ENCODE peak calls at places on chromosomes 1 and 21, in nine cellular contexts. One of them, this sample, is unnamed.

GRCh38 chr1:53180226-53180625 is 16.4 kb upstream of the CPT2 start:
- DNase-seq in left ventricle myocardium superior: no peak
- DNase-seq in GM10248: no peak
- DNase-seq in stimulated activated CD8-positive, alpha-beta memory T cell treated with anti-CD3 and anti-CD28 coated beads, Interleukin-15, amount 100 ng/mL, for 24 hours: no peak
- DNase-seq in RCC 7860: no peak
- DNase-seq in AG08396: no peak
- DNase-seq in EL: no peak
- DNase-seq in astrocyte of the spinal cord: no peak
- DNase-seq in RKO: no peak
- DNase-seq in this sample: no peak

GRCh38 chr1:228146761-228147693 is 2.7 kb upstream of the GJC2 start:
- DNase-seq in EL: no peak
- DNase-seq in RKO: no peak
- DNase-seq in AG08396: peak
- DNase-seq in stimulated activated CD8-positive, alpha-beta memory T cell treated with anti-CD3 and anti-CD28 coated beads, Interleukin-15, amount 100 ng/mL, for 24 hours: no peak
- DNase-seq in GM10248: peak
- DNase-seq in astrocyte of the spinal cord: no peak
- DNase-seq in RCC 7860: no peak
- DNase-seq in left ventricle myocardium superior: peak
- DNase-seq in this sample: no peak

GRCh38 chr1:225467193-225468020 is 39.6 kb upstream of the LBR start:
- DNase-seq in left ventricle myocardium superior: peak
- DNase-seq in AG08396: no peak
- DNase-seq in stimulated activated CD8-positive, alpha-beta memory T cell treated with anti-CD3 and anti-CD28 coated beads, Interleukin-15, amount 100 ng/mL, for 24 hours: peak
- DNase-seq in astrocyte of the spinal cord: no peak
- DNase-seq in EL: no peak
- DNase-seq in RKO: no peak
- DNase-seq in RCC 7860: no peak
- DNase-seq in GM10248: peak
- DNase-seq in this sample: no peak

GRCh38 chr1:231053493-231054162 is 13.6 kb upstream of the FAM89A start:
- DNase-seq in RCC 7860: peak
- DNase-seq in RKO: no peak
- DNase-seq in left ventricle myocardium superior: no peak
- DNase-seq in AG08396: peak
- DNase-seq in stimulated activated CD8-positive, alpha-beta memory T cell treated with anti-CD3 and anti-CD28 coated beads, Interleukin-15, amount 100 ng/mL, for 24 hours: no peak
- DNase-seq in astrocyte of the spinal cord: peak
- DNase-seq in EL: peak
- DNase-seq in GM10248: no peak
- DNase-seq in this sample: no peak

GRCh38 chr1:230186874-230187273 is 119.8 kb downstream of the GALNT2 start:
- DNase-seq in RKO: no peak
- DNase-seq in GM10248: no peak
- DNase-seq in left ventricle myocardium superior: no peak
- DNase-seq in EL: no peak
- DNase-seq in RCC 7860: no peak
- DNase-seq in stimulated activated CD8-positive, alpha-beta memory T cell treated with anti-CD3 and anti-CD28 coated beads, Interleukin-15, amount 100 ng/mL, for 24 hours: no peak
- DNase-seq in astrocyte of the spinal cord: no peak
- DNase-seq in AG08396: no peak
- DNase-seq in this sample: no peak

GRCh38 chr1:20587639-20588017 is 1.3 kb upstream of the CDA start:
- DNase-seq in RKO: peak
- DNase-seq in AG08396: no peak
- DNase-seq in left ventricle myocardium superior: no peak
- DNase-seq in EL: peak
- DNase-seq in RCC 7860: peak
- DNase-seq in stimulated activated CD8-positive, alpha-beta memory T cell treated with anti-CD3 and anti-CD28 coated beads, Interleukin-15, amount 100 ng/mL, for 24 hours: no peak
- DNase-seq in astrocyte of the spinal cord: peak
- DNase-seq in GM10248: no peak
- DNase-seq in this sample: peak

GRCh38 chr1:65339866-65340483 is 30.6 kb downstream of the DNAJC6 start:
- DNase-seq in GM10248: no peak
- DNase-seq in RKO: peak
- DNase-seq in RCC 7860: no peak
- DNase-seq in EL: peak
- DNase-seq in stimulated activated CD8-positive, alpha-beta memory T cell treated with anti-CD3 and anti-CD28 coated beads, Interleukin-15, amount 100 ng/mL, for 24 hours: no peak
- DNase-seq in left ventricle myocardium superior: no peak
- DNase-seq in astrocyte of the spinal cord: peak
- DNase-seq in AG08396: no peak
- DNase-seq in this sample: no peak

GRCh38 chr1:97906567-97907228 is 14.1 kb downstream of the DPYD start:
- DNase-seq in astrocyte of the spinal cord: peak
- DNase-seq in AG08396: peak
- DNase-seq in RKO: peak
- DNase-seq in GM10248: no peak
- DNase-seq in stimulated activated CD8-positive, alpha-beta memory T cell treated with anti-CD3 and anti-CD28 coated beads, Interleukin-15, amount 100 ng/mL, for 24 hours: no peak
- DNase-seq in left ventricle myocardium superior: peak
- DNase-seq in EL: peak
- DNase-seq in RCC 7860: peak
- DNase-seq in this sample: peak

GRCh38 chr1:112676543-112676942 is 2.1 kb downstream of the MOV10 start:
- DNase-seq in astrocyte of the spinal cord: no peak
- DNase-seq in GM10248: no peak
- DNase-seq in AG08396: no peak
- DNase-seq in RKO: no peak
- DNase-seq in EL: no peak
- DNase-seq in left ventricle myocardium superior: no peak
- DNase-seq in stimulated activated CD8-positive, alpha-beta memory T cell treated with anti-CD3 and anti-CD28 coated beads, Interleukin-15, amount 100 ng/mL, for 24 hours: no peak
- DNase-seq in RCC 7860: no peak
- DNase-seq in this sample: no peak

GRCh38 chr1:75053207-75053606 is 81.0 kb upstream of the LHX8 start:
- DNase-seq in astrocyte of the spinal cord: no peak
- DNase-seq in GM10248: no peak
- DNase-seq in EL: no peak
- DNase-seq in stimulated activated CD8-positive, alpha-beta memory T cell treated with anti-CD3 and anti-CD28 coated beads, Interleukin-15, amount 100 ng/mL, for 24 hours: no peak
- DNase-seq in RKO: peak
- DNase-seq in left ventricle myocardium superior: no peak
- DNase-seq in AG08396: no peak
- DNase-seq in RCC 7860: peak
- DNase-seq in this sample: no peak

GRCh38 chr1:20308569-20308968 is 17.9 kb downstream of the VWA5B1 start:
- DNase-seq in AG08396: no peak
- DNase-seq in RKO: no peak
- DNase-seq in astrocyte of the spinal cord: no peak
- DNase-seq in GM10248: no peak
- DNase-seq in stimulated activated CD8-positive, alpha-beta memory T cell treated with anti-CD3 and anti-CD28 coated beads, Interleukin-15, amount 100 ng/mL, for 24 hours: no peak
- DNase-seq in RCC 7860: no peak
- DNase-seq in EL: no peak
- DNase-seq in left ventricle myocardium superior: peak
- DNase-seq in this sample: no peak

GRCh38 chr21:41431788-41432548 is 5.9 kb downstream of the MX1 start:
- DNase-seq in astrocyte of the spinal cord: no peak
- DNase-seq in AG08396: no peak
- DNase-seq in RCC 7860: no peak
- DNase-seq in GM10248: peak
- DNase-seq in left ventricle myocardium superior: no peak
- DNase-seq in RKO: no peak
- DNase-seq in stimulated activated CD8-positive, alpha-beta memory T cell treated with anti-CD3 and anti-CD28 coated beads, Interleukin-15, amount 100 ng/mL, for 24 hours: no peak
- DNase-seq in EL: no peak
- DNase-seq in this sample: no peak

GRCh38 chr1:11537854-11538591 is 59.1 kb downstream of the DISP3 start:
- DNase-seq in astrocyte of the spinal cord: no peak
- DNase-seq in AG08396: no peak
- DNase-seq in stimulated activated CD8-positive, alpha-beta memory T cell treated with anti-CD3 and anti-CD28 coated beads, Interleukin-15, amount 100 ng/mL, for 24 hours: no peak
- DNase-seq in left ventricle myocardium superior: no peak
- DNase-seq in RCC 7860: no peak
- DNase-seq in EL: no peak
- DNase-seq in GM10248: no peak
- DNase-seq in RKO: no peak
- DNase-seq in this sample: no peak

This sample was measured in MG63.